ENCODE peak calls at places on chromosomes 5 and 9, in four cellular contexts. A, O, L and Q are unnamed samples.

GRCh38 chr5:99034336-99034735 is 105.5 kb upstream of the CHD1 start:
- DNase-seq in A (no peak), O (no peak), L (peak), Q (no peak)

GRCh38 chr9:34190996-34191892 is 12.4 kb downstream of the UBAP1 start:
- DNase-seq in A (no peak), O (no peak), L (peak), Q (no peak)

GRCh38 chr5:112878760-112879159 is 17.7 kb downstream of the SRP19 start:
- DNase-seq in A (no peak), O (no peak), L (peak), Q (no peak)

GRCh38 chr5:91136271-91136670 is 246.8 kb downstream of the ARRDC3 start:
- DNase-seq in A (no peak), O (no peak), L (no peak), Q (no peak)

GRCh38 chr5:34511063-34511462 is 145.1 kb upstream of the RAI14 start:
- DNase-seq in A (no peak), O (no peak), L (no peak), Q (no peak)

GRCh38 chr5:136155769-136156168 is 23.1 kb downstream of the SMAD5 start:
- DNase-seq in A (no peak), O (no peak), L (no peak), Q (no peak)

GRCh38 chr5:98639258-98639657 is 134.2 kb upstream of the RGMB start:
- DNase-seq in A (no peak), O (no peak), L (no peak), Q (no peak)

GRCh38 chr5:16536246-16536645 is 70.6 kb upstream of the ZNF622 start:
- DNase-seq in A (no peak), O (no peak), L (no peak), Q (no peak)

GRCh38 chr9:98057095-98057799 is 715 bp downstream of the NANS start:
- DNase-seq in A (no peak), O (peak), L (peak), Q (no peak)

GRCh38 chr5:154366353-154366752 is 79.4 kb upstream of the SAP30L start:
- DNase-seq in A (no peak), O (no peak), L (peak), Q (no peak)

GRCh38 chr9:19429590-19429989 is 20.8 kb downstream of the ACER2 start:
- DNase-seq in A (no peak), O (no peak), L (no peak), Q (no peak)

GRCh38 chr5:86766103-86766502 is 148.4 kb downstream of the COX7C start:
- DNase-seq in A (no peak), O (no peak), L (no peak), Q (no peak)

GRCh38 chr5:154058055-154059038 is 19.6 kb downstream of the MFAP3 start:
- DNase-seq in A (no peak), O (no peak), L (no peak), Q (no peak)

GRCh38 chr5:125411163-125412050 is 665.0 kb upstream of the ZNF608 start:
- DNase-seq in A (no peak), O (no peak), L (no peak), Q (peak)

GRCh38 chr9:20603524-20604268 is 18.6 kb downstream of the MLLT3 start:
- DNase-seq in A (no peak), O (no peak), L (no peak), Q (no peak)

GRCh38 chr9:22084336-22085035 is 75.4 kb upstream of the CDKN2B start:
- DNase-seq in A (no peak), O (no peak), L (peak), Q (peak)

GRCh38 chr9:95379630-95380029 is 62.1 kb upstream of the FANCC start:
- DNase-seq in A (no peak), O (no peak), L (no peak), Q (no peak)

GRCh38 chr5:98519530-98519929 is 253.9 kb upstream of the RGMB start:
- DNase-seq in A (no peak), O (no peak), L (no peak), Q (no peak)

GRCh38 chr9:35651964-35652828 is 1.5 kb upstream of the SIT1 start:
- DNase-seq in A (no peak), O (no peak), L (no peak), Q (no peak)

GRCh38 chr5:130955041-130955440 is 210.0 kb downstream of the HINT1 start:
- DNase-seq in A (no peak), O (no peak), L (no peak), Q (no peak)

GRCh38 chr5:39501403-39501802 is 76.6 kb upstream of the DAB2 start:
- DNase-seq in A (no peak), O (no peak), L (peak), Q (peak)

GRCh38 chr9:114696814-114697544 is 15.0 kb upstream of the TEX48 start:
- DNase-seq in A (no peak), O (no peak), L (no peak), Q (no peak)

GRCh38 chr5:28505121-28505520 is 1466.7 kb upstream of the CDH9 start:
- DNase-seq in A (no peak), O (no peak), L (no peak), Q (no peak)

GRCh38 chr9:35935755-35936509 is 22.0 kb downstream of the OR2S2 start:
- DNase-seq in A (no peak), O (no peak), L (no peak), Q (no peak)

GRCh38 chr5:172504736-172505402 is 50.5 kb upstream of the SH3PXD2B start:
- DNase-seq in A (no peak), O (peak), L (no peak), Q (peak)

GRCh38 chr9:97786341-97786740 is 66.7 kb upstream of the FOXE1 start:
- DNase-seq in A (no peak), O (no peak), L (no peak), Q (no peak)

GRCh38 chr5:43231977-43232376 is 40.0 kb downstream of the NIM1K start:
- DNase-seq in A (peak), O (no peak), L (no peak), Q (peak)

GRCh38 chr9:34989946-34990635 is 546 bp downstream of the DNAJB5 start:
- DNase-seq in A (peak), O (no peak), L (peak), Q (peak)

GRCh38 chr5:56183507-56183906 is 49.6 kb downstream of the ANKRD55 start:
- DNase-seq in A (no peak), O (no peak), L (peak), Q (no peak)

GRCh38 chr9:106467113-106467846 is 395.7 kb upstream of the ZNF462 start:
- DNase-seq in A (no peak), O (no peak), L (no peak), Q (no peak)

GRCh38 chr5:168125445-168126199 is 165.8 kb upstream of the WWC1 start:
- DNase-seq in A (no peak), O (no peak), L (no peak), Q (no peak)

GRCh38 chr5:177364159-177364962 is 6.6 kb downstream of the RGS14 start:
- DNase-seq in A (no peak), O (no peak), L (no peak), Q (no peak)

GRCh38 chr5:177362102-177362868 is 4.6 kb downstream of the RGS14 start:
- DNase-seq in A (peak), O (no peak), L (no peak), Q (no peak)

GRCh38 chr5:177363565-177363964 is 5.8 kb downstream of the RGS14 start:
- DNase-seq in A (no peak), O (no peak), L (no peak), Q (no peak)

GRCh38 chr5:177361418-177362101 is 3.8 kb downstream of the RGS14 start:
- DNase-seq in A (no peak), O (no peak), L (no peak), Q (no peak)

DNA sequence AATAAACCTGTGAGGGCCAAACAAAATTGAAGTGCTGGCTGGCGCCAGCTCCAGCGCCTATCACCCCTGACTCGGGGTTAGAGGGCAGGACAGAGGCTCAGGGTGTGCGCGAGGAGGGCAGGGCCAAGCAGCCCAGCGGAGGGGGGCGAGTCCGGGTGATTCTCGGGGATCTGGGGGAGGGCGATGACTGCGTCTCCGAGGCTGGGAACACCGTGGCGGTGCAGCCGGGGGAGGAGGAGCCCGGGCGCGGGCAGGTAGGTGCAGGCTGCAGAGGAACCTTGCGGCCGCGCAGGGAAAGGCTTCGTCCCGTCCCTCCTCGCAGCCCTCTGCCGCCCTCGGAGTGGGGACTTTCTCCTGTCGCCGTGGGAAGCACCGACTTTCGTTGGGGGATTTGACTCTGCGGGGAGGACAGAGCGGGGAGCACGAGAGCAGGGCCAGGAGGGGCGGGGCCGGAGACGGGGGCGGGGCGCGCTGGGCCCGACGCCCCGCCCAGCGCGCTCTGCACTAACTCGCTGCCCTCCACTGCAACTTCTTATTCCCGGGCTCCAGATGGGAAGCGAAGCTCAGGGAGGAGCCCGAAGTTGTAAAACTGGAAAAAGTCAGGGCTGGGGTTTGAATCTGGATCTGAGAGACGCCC is 5.3 kb downstream of the RGS14 start:
- DNase-seq in A (peak), O (peak), L (peak), Q (peak)
- TF ChIP-seq POLR2A in A (no peak), O (no peak), L (no peak), Q (no peak)

GRCh38 chr9:136626066-136626725 is 36.5 kb upstream of the EGFL7 start:
- DNase-seq in A (peak), O (no peak), L (no peak), Q (no peak)
- TF ChIP-seq POLR2A in A (no peak), O (no peak), L (no peak), Q (no peak)

GRCh38 chr9:72322678-72323077 is 42.3 kb downstream of the ZFAND5 start:
- DNase-seq in A (no peak), O (no peak), L (no peak), Q (no peak)

GRCh38 chr9:72326643-72327042 is 38.4 kb downstream of the ZFAND5 start:
- DNase-seq in A (no peak), O (no peak), L (no peak), Q (no peak)

GRCh38 chr9:72322259-72322658 is 42.7 kb downstream of the ZFAND5 start:
- DNase-seq in A (no peak), O (no peak), L (no peak), Q (no peak)

GRCh38 chr9:72327631-72328030 is 37.4 kb downstream of the ZFAND5 start:
- DNase-seq in A (no peak), O (no peak), L (no peak), Q (no peak)

GRCh38 chr9:72324974-72325373 is 40.0 kb downstream of the ZFAND5 start:
- DNase-seq in A (no peak), O (no peak), L (no peak), Q (no peak)
- TF ChIP-seq POLR2A in A (no peak), O (no peak), L (no peak), Q (no peak)

GRCh38 chr9:37902804-37903580 is 935 bp downstream of the SLC25A51 start:
- DNase-seq in A (no peak), O (no peak), L (peak), Q (no peak)
- TF ChIP-seq POLR2A in A (no peak), O (no peak), L (no peak), Q (no peak)

DNA sequence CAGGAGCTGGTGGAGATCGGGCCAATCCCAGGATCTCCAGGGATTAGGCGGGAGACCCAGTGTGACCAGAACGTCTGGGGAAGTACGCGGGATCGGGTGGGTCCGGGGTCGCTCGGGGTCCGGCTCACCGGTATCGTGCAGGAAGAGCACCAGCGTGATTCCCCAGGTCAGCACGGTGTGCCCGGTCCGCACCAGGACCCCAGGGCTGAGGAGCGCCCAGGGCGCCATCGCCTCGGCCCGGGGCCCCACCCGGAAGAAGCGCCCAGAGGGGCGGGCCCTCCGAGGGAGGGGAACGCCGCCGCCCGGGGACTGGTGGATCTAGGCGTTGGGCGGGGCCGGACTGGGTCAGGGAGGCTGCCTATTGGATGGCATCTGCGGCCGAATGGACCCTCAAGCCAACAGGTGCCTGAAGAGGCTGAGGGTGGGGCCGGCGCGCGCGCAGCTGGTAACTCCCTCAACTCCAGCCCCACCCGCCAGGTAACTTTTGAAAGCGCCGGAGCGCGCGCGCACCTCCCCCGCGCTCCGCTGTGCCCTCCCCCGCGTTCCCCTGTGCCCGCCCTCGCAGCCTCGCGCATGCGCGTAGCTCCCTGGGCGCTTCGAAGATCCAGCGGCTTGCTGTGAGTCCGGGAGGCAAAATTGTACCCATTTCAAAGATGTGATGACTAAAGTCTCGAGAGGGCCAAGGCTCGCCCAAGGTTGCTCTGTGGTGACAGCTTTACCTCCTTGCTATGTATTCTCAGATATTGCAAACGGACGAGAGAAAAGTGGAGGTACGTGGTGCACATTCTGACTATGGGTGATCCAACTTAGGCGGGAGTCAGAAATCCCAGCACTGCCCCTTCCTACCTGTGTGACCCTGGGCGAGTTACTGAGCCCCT is at the start of gene ZDHHC12:
- DNase-seq in A (peak), O (peak), L (peak), Q (peak)
- TF ChIP-seq POLR2A in A (peak), O (no peak), L (peak), Q (peak)

GRCh38 chr5:134148316-134148715 is 28.4 kb downstream of the SKP1 start:
- DNase-seq in A (no peak), O (no peak), L (no peak), Q (no peak)
- TF ChIP-seq POLR2A in A (no peak), O (no peak), L (no peak), Q (no peak)

GRCh38 chr9:131393622-131394463 is at the start of gene PRRC2B:
- DNase-seq in A (peak), O (peak), L (peak), Q (peak)
- TF ChIP-seq POLR2A in A (peak), O (no peak), L (peak), Q (no peak)

GRCh38 chr5:61466017-61466416 is 134.0 kb downstream of the ZSWIM6 start:
- DNase-seq in A (no peak), O (no peak), L (no peak), Q (no peak)

GRCh38 chr5:61468483-61468865 is 136.4 kb downstream of the ZSWIM6 start:
- DNase-seq in A (no peak), O (no peak), L (no peak), Q (no peak)

GRCh38 chr5:61464512-61464911 is 132.5 kb downstream of the ZSWIM6 start:
- DNase-seq in A (no peak), O (no peak), L (no peak), Q (no peak)

GRCh38 chr5:61471352-61471751 is 139.3 kb downstream of the ZSWIM6 start:
- DNase-seq in A (no peak), O (no peak), L (no peak), Q (no peak)

DNA sequence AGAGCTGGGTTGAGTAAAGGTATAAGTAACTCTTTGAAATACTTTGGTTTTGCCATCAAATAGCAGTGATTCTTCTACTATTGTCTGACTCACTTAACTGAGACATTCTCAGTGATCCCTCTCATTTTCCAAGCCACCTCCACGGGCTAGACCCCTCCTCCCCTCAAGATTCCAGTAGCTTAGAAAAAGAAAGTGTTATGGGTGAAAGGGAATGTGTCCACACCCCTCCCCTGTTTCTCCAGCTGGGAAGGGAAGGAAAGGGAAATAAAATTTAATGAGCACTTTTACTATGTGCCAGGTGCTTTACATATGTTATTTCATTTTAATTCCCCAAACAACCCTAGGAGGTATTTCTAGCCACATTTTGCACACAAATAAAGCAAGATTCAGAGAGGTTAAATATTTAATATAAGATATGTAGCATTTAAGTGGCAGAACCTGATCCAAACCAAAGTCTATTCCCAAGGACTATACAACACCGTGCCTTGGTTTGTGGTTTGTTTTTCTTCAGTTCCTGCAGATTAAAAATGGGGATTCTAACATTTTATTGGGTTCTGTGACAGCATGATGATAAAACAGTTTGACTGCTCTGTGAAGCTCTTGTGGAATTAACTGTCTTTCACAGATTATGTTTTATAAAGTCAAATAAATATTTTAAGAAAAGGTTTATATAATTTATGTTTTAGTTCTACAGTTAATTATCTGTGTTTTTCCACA is 135.9 kb downstream of the ZSWIM6 start:
- DNase-seq in A (no peak), O (no peak), L (peak), Q (no peak)
- TF ChIP-seq POLR2A in A (no peak), O (no peak), L (no peak), Q (no peak)

DNA sequence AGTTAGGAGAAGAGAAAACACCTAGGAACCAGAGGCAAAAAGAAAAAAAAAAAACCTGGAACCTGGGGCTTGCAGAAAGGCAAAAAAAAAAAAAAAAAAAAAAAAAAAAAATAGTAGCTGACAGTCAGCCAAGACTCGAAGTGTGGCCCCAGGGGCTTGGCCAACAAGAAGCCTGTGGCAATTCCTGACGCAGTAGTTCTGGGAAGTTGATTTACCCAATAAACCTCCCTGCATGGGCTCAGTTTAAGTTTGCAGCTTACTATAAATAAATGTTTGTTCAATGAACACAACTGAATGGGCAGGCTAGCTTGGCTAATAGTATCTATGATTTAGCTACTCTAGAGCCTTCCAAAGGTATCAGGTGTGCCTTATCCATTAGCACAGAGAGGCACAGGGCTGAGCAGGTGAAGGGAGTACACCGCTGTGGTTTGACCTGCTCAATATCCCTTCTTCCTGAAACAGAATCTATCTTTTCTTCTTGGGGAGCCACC is 21.3 kb upstream of the GLRX start:
- DNase-seq in A (peak), O (no peak), L (no peak), Q (no peak)
- TF ChIP-seq POLR2A in A (peak), O (no peak), L (no peak), Q (no peak)